ENCODE peak calls at places on chromosomes 5 and 9, in four cellular contexts. S is CD8-positive, alpha-beta T cell; B is sigmoid colon; F is HFF-Myc. E is an unnamed sample.

GRCh38 chr5:180007582-180007981 is 64.0 kb downstream of the RNF130 start:
- DNase-seq in S (no peak), B (no peak), F (no peak), E (no peak)

GRCh38 chr5:145551714-145552113 is 283.4 kb downstream of the PRELID2 start:
- DNase-seq in S (no peak), B (no peak), F (no peak), E (no peak)

GRCh38 chr5:35371971-35372426 is 141.7 kb upstream of the PRLR start:
- DNase-seq in S (no peak), B (no peak), F (no peak), E (no peak)

GRCh38 chr5:159779481-159779880 is 136.8 kb upstream of the ADRA1B start:
- DNase-seq in S (no peak), B (no peak), F (no peak), E (no peak)

GRCh38 chr9:120524852-120525251 is 55.1 kb downstream of the CDK5RAP2 start:
- DNase-seq in S (no peak), B (no peak), F (no peak), E (no peak)

GRCh38 chr5:18792145-18792544 is 1157.9 kb downstream of the TAF11L14 start:
- DNase-seq in S (no peak), B (no peak), F (no peak), E (no peak)

GRCh38 chr5:63233906-63234305 is 655.3 kb downstream of the LRRC70 start:
- DNase-seq in S (no peak), B (no peak), F (no peak), E (no peak)

GRCh38 chr9:88460583-88461332 is 72.5 kb downstream of the SPIN1 start:
- DNase-seq in S (no peak), B (no peak), F (no peak), E (no peak)

GRCh38 chr9:19918630-19919029 is 129.8 kb upstream of the SLC24A2 start:
- DNase-seq in S (no peak), B (no peak), F (no peak), E (no peak)

GRCh38 chr5:94908889-94909480 is 290.5 kb downstream of the SLF1 start:
- DNase-seq in S (no peak), B (no peak), F (peak; percentile 19), E (no peak)

GRCh38 chr9:98234231-98234825 is 21.1 kb downstream of the TBC1D2 start:
- DNase-seq in S (no peak), B (peak; percentile 18), F (no peak), E (no peak)

GRCh38 chr9:18012170-18012569 is 433.3 kb downstream of the SH3GL2 start:
- DNase-seq in S (no peak), B (no peak), F (no peak), E (no peak)

GRCh38 chr5:158560170-158560569 is 539.5 kb downstream of the EBF1 start:
- DNase-seq in S (no peak), B (no peak), F (no peak), E (no peak)

GRCh38 chr5:165397521-165397920 is 1892.1 kb downstream of the MAT2B start:
- DNase-seq in S (no peak), B (no peak), F (no peak), E (no peak)

GRCh38 chr5:173201636-173202265 is 33.3 kb downstream of the NKX2-5 start:
- DNase-seq in S (no peak), B (no peak), F (no peak), E (no peak)

DNA sequence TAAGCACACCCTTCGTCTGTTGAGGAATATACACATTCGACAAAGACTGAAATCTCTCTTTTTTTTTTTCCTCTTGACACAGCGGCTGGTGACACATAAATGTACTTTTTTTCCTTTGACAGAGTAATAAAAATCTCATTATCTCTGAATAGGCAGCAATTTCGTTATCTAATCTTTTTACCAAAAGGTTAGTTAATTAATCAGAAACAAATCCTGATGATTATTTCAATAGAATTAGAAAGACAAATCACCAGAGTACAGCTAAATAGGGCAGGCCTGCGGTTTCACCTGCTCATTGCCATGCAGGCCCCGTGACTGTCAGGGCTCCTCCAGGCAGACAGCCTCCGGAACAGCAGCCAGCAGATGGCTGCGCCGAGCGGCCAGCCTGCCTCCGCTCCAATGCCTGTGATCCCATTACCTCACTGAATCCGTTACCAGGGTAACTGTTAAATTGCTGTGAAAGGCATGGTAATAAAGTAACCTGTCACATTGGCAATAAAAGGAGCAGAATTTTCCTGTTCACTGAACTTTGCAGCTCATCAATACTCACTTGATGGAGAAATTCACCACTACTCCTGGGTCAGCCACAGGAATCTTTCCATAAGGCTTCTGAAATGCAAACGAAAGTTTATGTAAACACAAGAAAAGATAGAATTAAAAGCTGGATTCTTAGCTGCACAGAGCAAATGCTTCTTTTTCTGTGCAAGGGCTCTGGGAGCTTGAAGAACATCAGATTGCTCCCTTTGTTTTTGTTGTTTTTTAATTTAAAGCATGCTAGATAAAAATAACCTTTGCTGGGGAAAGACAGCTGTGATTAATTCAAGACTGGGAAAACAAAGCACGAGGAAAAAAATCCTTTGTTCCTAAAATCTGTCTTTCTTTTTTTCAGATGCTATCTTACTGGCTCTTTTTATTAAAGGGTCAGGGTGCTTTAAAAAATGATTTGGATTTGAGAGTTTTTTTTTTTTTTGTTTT is 666.4 kb upstream of the ZNF608 start:
- DNase-seq in S (no peak), B (peak; percentile 82), F (peak; percentile 97), E (peak; percentile 85)
- TF ChIP-seq CTCF in S (no peak), B (no peak), F (peak; percentile 60), E (peak; percentile 61)

GRCh38 chr5:139369181-139369580 is 13.9 kb downstream of the SLC23A1 start:
- DNase-seq in S (no peak), B (no peak), F (no peak), E (no peak)

GRCh38 chr5:139364466-139364865 is 18.6 kb downstream of the SLC23A1 start:
- DNase-seq in S (no peak), B (no peak), F (no peak), E (no peak)

GRCh38 chr5:139371482-139372435 is 11.3 kb downstream of the SLC23A1 start:
- DNase-seq in S (no peak), B (peak; percentile 38), F (no peak), E (peak; percentile 29)

GRCh38 chr5:139363937-139364336 is 19.2 kb downstream of the SLC23A1 start:
- DNase-seq in S (no peak), B (no peak), F (no peak), E (no peak)

DNA sequence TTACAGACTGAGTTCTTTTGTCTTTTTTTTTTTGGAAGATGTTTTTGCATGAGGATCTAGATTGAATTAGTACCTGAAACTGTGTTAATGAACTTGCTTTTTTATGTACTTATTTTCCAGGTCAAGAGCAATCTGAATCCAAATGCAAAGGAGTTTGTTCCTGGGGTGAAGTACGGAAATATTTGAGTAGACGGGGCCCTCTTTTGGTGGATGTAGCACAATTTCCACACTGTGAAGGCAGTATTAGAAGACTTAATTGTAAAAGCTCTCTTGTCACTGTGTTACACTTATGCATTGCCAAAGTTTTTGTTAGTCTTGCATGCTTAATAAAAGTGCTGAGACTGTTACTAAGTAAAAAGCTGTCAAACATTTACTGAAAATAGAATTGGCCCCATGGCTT is 14.5 kb downstream of the SLC23A1 start:
- DNase-seq in S (no peak), B (no peak), F (no peak), E (no peak)
- TF ChIP-seq CTCF in S (no peak), B (no peak), F (peak; percentile 11), E (peak; percentile 20)

GRCh38 chr5:15499528-15500325 is at the start of gene FBXL7:
- DNase-seq in S (no peak), B (peak; percentile 92), F (no peak), E (peak; percentile 82)
- TF ChIP-seq CTCF in S (no peak), B (no peak), F (no peak), E (no peak)

DNA sequence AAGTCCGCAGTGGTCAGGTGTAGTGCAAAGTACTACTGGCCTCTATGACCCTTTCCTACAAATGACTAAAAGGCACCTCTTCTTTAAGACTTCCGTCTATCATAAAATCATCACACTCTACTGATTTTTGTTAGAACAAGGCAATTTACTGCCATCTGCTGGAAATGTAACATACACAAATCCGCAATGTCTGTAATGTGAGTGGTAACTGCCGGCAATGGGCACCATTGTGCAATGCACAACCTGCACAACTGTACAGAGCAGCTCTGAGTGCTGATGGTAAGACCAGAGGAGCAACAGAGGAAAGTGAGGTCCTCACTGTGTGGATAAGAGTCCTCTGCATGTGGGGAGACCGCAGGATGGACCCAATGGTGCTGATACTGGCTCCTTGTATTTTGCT is 103.8 kb downstream of the ATPSCKMT start:
- DNase-seq in S (no peak), B (no peak), F (peak; percentile 22), E (no peak)
- TF ChIP-seq CTCF in S (no peak), B (no peak), F (peak; percentile 27), E (peak; percentile 67)

GRCh38 chr5:39850291-39850690 is 425.5 kb upstream of the DAB2 start:
- DNase-seq in S (no peak), B (no peak), F (no peak), E (no peak)

DNA sequence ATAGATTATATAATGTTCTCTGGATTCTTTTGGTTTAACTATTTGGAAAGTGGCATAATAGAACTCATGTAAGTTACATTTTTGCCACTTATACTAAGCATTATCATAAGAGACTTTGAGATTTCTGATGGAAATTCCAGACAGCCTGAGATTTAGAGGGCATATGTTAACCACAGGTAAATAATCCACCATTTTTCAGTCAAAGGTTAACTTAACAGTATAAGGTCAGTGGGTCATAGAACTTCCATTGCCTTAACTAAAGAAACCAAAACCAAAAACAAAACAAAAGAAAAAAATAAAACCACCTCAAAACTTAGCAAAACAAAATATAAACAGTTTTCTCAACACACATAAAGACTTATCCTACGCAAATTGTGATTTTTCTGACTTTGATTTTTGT is 430.0 kb upstream of the DAB2 start:
- DNase-seq in S (no peak), B (no peak), F (no peak), E (no peak)
- TF ChIP-seq CTCF in S (no peak), B (no peak), F (no peak), E (no peak)

GRCh38 chr9:136328011-136328621 is 777 bp downstream of the GPSM1 start:
- DNase-seq in S (no peak), B (no peak), F (no peak), E (no peak)
- TF ChIP-seq CTCF in S (no peak), B (no peak), F (no peak), E (no peak)

GRCh38 chr5:77991084-77991483 is 214.9 kb upstream of the TBCA start:
- DNase-seq in S (no peak), B (no peak), F (no peak), E (no peak)
- TF ChIP-seq CTCF in S (no peak), B (no peak), F (no peak), E (no peak)

E was measured in type B pancreatic cell.